ENCODE peak calls at places on chromosomes 3 and 15, in eight cellular contexts. One of them, this sample, is unnamed.

GRCh38 chr3:72337480-72337855 is 510.8 kb downstream of the SHQ1 start:
- DNase-seq in heart right ventricle: no peak
- DNase-seq in NCI-H1105: no peak
- DNase-seq in activated CD4-positive, alpha-beta T cell treated with anti-CD3 and anti-CD28 coated beads, Interleukin-2, amount 50 U/mL, for 1 hour: no peak
- DNase-seq in stimulated activated CD8-positive, alpha-beta memory T cell treated with anti-CD3 and anti-CD28 coated beads, Interleukin-15, amount 100 ng/mL, for 4 hours: no peak
- DNase-seq in B cell: no peak
- DNase-seq in MCF 10A: no peak
- DNase-seq in cardiac muscle cell: no peak
- DNase-seq in this sample: no peak

GRCh38 chr3:176568189-176568588 is 629.1 kb downstream of the TBL1XR1 start:
- DNase-seq in heart right ventricle: no peak
- DNase-seq in NCI-H1105: no peak
- DNase-seq in activated CD4-positive, alpha-beta T cell treated with anti-CD3 and anti-CD28 coated beads, Interleukin-2, amount 50 U/mL, for 1 hour: no peak
- DNase-seq in stimulated activated CD8-positive, alpha-beta memory T cell treated with anti-CD3 and anti-CD28 coated beads, Interleukin-15, amount 100 ng/mL, for 4 hours: no peak
- DNase-seq in B cell: no peak
- DNase-seq in MCF 10A: no peak
- DNase-seq in cardiac muscle cell: no peak
- DNase-seq in this sample: no peak

GRCh38 chr3:143040264-143040879 is 39.0 kb downstream of the U2SURP start:
- DNase-seq in heart right ventricle: no peak
- DNase-seq in NCI-H1105: no peak
- DNase-seq in activated CD4-positive, alpha-beta T cell treated with anti-CD3 and anti-CD28 coated beads, Interleukin-2, amount 50 U/mL, for 1 hour: no peak
- DNase-seq in stimulated activated CD8-positive, alpha-beta memory T cell treated with anti-CD3 and anti-CD28 coated beads, Interleukin-15, amount 100 ng/mL, for 4 hours: no peak
- DNase-seq in B cell: no peak
- DNase-seq in MCF 10A: peak
- DNase-seq in cardiac muscle cell: peak
- DNase-seq in this sample: peak

GRCh38 chr3:48601622-48601994 is 6.5 kb upstream of the COL7A1 start:
- DNase-seq in heart right ventricle: peak
- DNase-seq in NCI-H1105: no peak
- DNase-seq in activated CD4-positive, alpha-beta T cell treated with anti-CD3 and anti-CD28 coated beads, Interleukin-2, amount 50 U/mL, for 1 hour: no peak
- DNase-seq in stimulated activated CD8-positive, alpha-beta memory T cell treated with anti-CD3 and anti-CD28 coated beads, Interleukin-15, amount 100 ng/mL, for 4 hours: no peak
- DNase-seq in B cell: no peak
- DNase-seq in MCF 10A: no peak
- DNase-seq in cardiac muscle cell: no peak
- DNase-seq in this sample: no peak

GRCh38 chr15:41979493-41980266 is 7.3 kb upstream of the EHD4 start:
- DNase-seq in heart right ventricle: no peak
- DNase-seq in NCI-H1105: no peak
- DNase-seq in activated CD4-positive, alpha-beta T cell treated with anti-CD3 and anti-CD28 coated beads, Interleukin-2, amount 50 U/mL, for 1 hour: no peak
- DNase-seq in stimulated activated CD8-positive, alpha-beta memory T cell treated with anti-CD3 and anti-CD28 coated beads, Interleukin-15, amount 100 ng/mL, for 4 hours: no peak
- DNase-seq in B cell: no peak
- DNase-seq in MCF 10A: no peak
- DNase-seq in cardiac muscle cell: no peak
- DNase-seq in this sample: no peak

GRCh38 chr3:113117511-113118302 is 93.7 kb upstream of the BOC start:
- DNase-seq in heart right ventricle: peak
- DNase-seq in NCI-H1105: no peak
- DNase-seq in activated CD4-positive, alpha-beta T cell treated with anti-CD3 and anti-CD28 coated beads, Interleukin-2, amount 50 U/mL, for 1 hour: no peak
- DNase-seq in stimulated activated CD8-positive, alpha-beta memory T cell treated with anti-CD3 and anti-CD28 coated beads, Interleukin-15, amount 100 ng/mL, for 4 hours: no peak
- DNase-seq in B cell: no peak
- DNase-seq in MCF 10A: no peak
- DNase-seq in cardiac muscle cell: peak
- DNase-seq in this sample: no peak

GRCh38 chr3:32452009-32452408 is 50.6 kb downstream of the CMTM6 start:
- DNase-seq in heart right ventricle: no peak
- DNase-seq in NCI-H1105: no peak
- DNase-seq in activated CD4-positive, alpha-beta T cell treated with anti-CD3 and anti-CD28 coated beads, Interleukin-2, amount 50 U/mL, for 1 hour: no peak
- DNase-seq in stimulated activated CD8-positive, alpha-beta memory T cell treated with anti-CD3 and anti-CD28 coated beads, Interleukin-15, amount 100 ng/mL, for 4 hours: no peak
- DNase-seq in B cell: no peak
- DNase-seq in MCF 10A: no peak
- DNase-seq in cardiac muscle cell: no peak
- DNase-seq in this sample: no peak

GRCh38 chr15:70014860-70015490 is 82.7 kb downstream of the TLE3 start:
- DNase-seq in heart right ventricle: no peak
- DNase-seq in NCI-H1105: no peak
- DNase-seq in activated CD4-positive, alpha-beta T cell treated with anti-CD3 and anti-CD28 coated beads, Interleukin-2, amount 50 U/mL, for 1 hour: no peak
- DNase-seq in stimulated activated CD8-positive, alpha-beta memory T cell treated with anti-CD3 and anti-CD28 coated beads, Interleukin-15, amount 100 ng/mL, for 4 hours: no peak
- DNase-seq in B cell: peak
- DNase-seq in MCF 10A: no peak
- DNase-seq in cardiac muscle cell: no peak
- DNase-seq in this sample: no peak

GRCh38 chr3:47365213-47366153 is 15.3 kb upstream of the PTPN23 start:
- DNase-seq in heart right ventricle: peak
- DNase-seq in NCI-H1105: no peak
- DNase-seq in activated CD4-positive, alpha-beta T cell treated with anti-CD3 and anti-CD28 coated beads, Interleukin-2, amount 50 U/mL, for 1 hour: no peak
- DNase-seq in stimulated activated CD8-positive, alpha-beta memory T cell treated with anti-CD3 and anti-CD28 coated beads, Interleukin-15, amount 100 ng/mL, for 4 hours: no peak
- DNase-seq in B cell: no peak
- DNase-seq in MCF 10A: peak
- DNase-seq in cardiac muscle cell: peak
- DNase-seq in this sample: no peak

GRCh38 chr3:13484861-13485590 is 4.9 kb downstream of the HDAC11 start:
- DNase-seq in heart right ventricle: peak
- DNase-seq in NCI-H1105: peak
- DNase-seq in activated CD4-positive, alpha-beta T cell treated with anti-CD3 and anti-CD28 coated beads, Interleukin-2, amount 50 U/mL, for 1 hour: no peak
- DNase-seq in stimulated activated CD8-positive, alpha-beta memory T cell treated with anti-CD3 and anti-CD28 coated beads, Interleukin-15, amount 100 ng/mL, for 4 hours: no peak
- DNase-seq in B cell: no peak
- DNase-seq in MCF 10A: peak
- DNase-seq in cardiac muscle cell: peak
- DNase-seq in this sample: no peak

GRCh38 chr15:37806808-37807207 is 127.6 kb upstream of the TMCO5A start:
- DNase-seq in heart right ventricle: no peak
- DNase-seq in NCI-H1105: no peak
- DNase-seq in activated CD4-positive, alpha-beta T cell treated with anti-CD3 and anti-CD28 coated beads, Interleukin-2, amount 50 U/mL, for 1 hour: no peak
- DNase-seq in stimulated activated CD8-positive, alpha-beta memory T cell treated with anti-CD3 and anti-CD28 coated beads, Interleukin-15, amount 100 ng/mL, for 4 hours: no peak
- DNase-seq in B cell: no peak
- DNase-seq in MCF 10A: no peak
- DNase-seq in cardiac muscle cell: no peak
- DNase-seq in this sample: no peak

GRCh38 chr3:185983495-185984141 is 45.8 kb upstream of the TRA2B start:
- DNase-seq in heart right ventricle: peak
- DNase-seq in NCI-H1105: peak
- DNase-seq in activated CD4-positive, alpha-beta T cell treated with anti-CD3 and anti-CD28 coated beads, Interleukin-2, amount 50 U/mL, for 1 hour: peak
- DNase-seq in stimulated activated CD8-positive, alpha-beta memory T cell treated with anti-CD3 and anti-CD28 coated beads, Interleukin-15, amount 100 ng/mL, for 4 hours: no peak
- DNase-seq in B cell: peak
- DNase-seq in MCF 10A: peak
- DNase-seq in cardiac muscle cell: peak
- DNase-seq in this sample: peak

GRCh38 chr15:43749690-43750345 is 3.6 kb downstream of the PDIA3 start:
- DNase-seq in heart right ventricle: no peak
- DNase-seq in NCI-H1105: no peak
- DNase-seq in activated CD4-positive, alpha-beta T cell treated with anti-CD3 and anti-CD28 coated beads, Interleukin-2, amount 50 U/mL, for 1 hour: peak
- DNase-seq in stimulated activated CD8-positive, alpha-beta memory T cell treated with anti-CD3 and anti-CD28 coated beads, Interleukin-15, amount 100 ng/mL, for 4 hours: no peak
- DNase-seq in B cell: peak
- DNase-seq in MCF 10A: peak
- DNase-seq in cardiac muscle cell: peak
- DNase-seq in this sample: no peak

GRCh38 chr3:44942202-44942921 is 33.6 kb downstream of the ZDHHC3 start:
- DNase-seq in heart right ventricle: no peak
- DNase-seq in NCI-H1105: no peak
- DNase-seq in activated CD4-positive, alpha-beta T cell treated with anti-CD3 and anti-CD28 coated beads, Interleukin-2, amount 50 U/mL, for 1 hour: no peak
- DNase-seq in stimulated activated CD8-positive, alpha-beta memory T cell treated with anti-CD3 and anti-CD28 coated beads, Interleukin-15, amount 100 ng/mL, for 4 hours: no peak
- DNase-seq in B cell: no peak
- DNase-seq in MCF 10A: peak
- DNase-seq in cardiac muscle cell: peak
- DNase-seq in this sample: no peak

GRCh38 chr15:68206711-68207151 is 1.6 kb upstream of the CALML4 start:
- DNase-seq in heart right ventricle: no peak
- DNase-seq in NCI-H1105: no peak
- DNase-seq in activated CD4-positive, alpha-beta T cell treated with anti-CD3 and anti-CD28 coated beads, Interleukin-2, amount 50 U/mL, for 1 hour: no peak
- DNase-seq in stimulated activated CD8-positive, alpha-beta memory T cell treated with anti-CD3 and anti-CD28 coated beads, Interleukin-15, amount 100 ng/mL, for 4 hours: no peak
- DNase-seq in B cell: no peak
- DNase-seq in MCF 10A: no peak
- DNase-seq in cardiac muscle cell: no peak
- DNase-seq in this sample: no peak